ENCODE peak calls at places on chromosomes 6 and 20, in ten cellular contexts. N is stimulated activated CD4-positive, alpha-beta T cell treated with anti-CD3 and anti-CD28 coated beads, Interleukin-1b, Interleukin-23, amount 100 ng/mL, for 4 hours; X is AG04449; V is activated naive CD8-positive, alpha-beta T cell treated with anti-CD3 and anti-CD28 coated beads, Interleukin-2, amount 10 ng/mL, durations not matched to agents 7 days and 5 days; C is AG09319; P is stimulated activated CD8-positive, alpha-beta memory T cell treated with anti-CD3 and anti-CD28 coated beads, Interleukin-2, amount 100 ng/mL, for 1 hour; Z is NCI-H774; D is C1 segment of cervical spinal cord; F is CD4-positive, alpha-beta T cell; U is BE2C. E is an unnamed sample.

GRCh38 chr6:54291738-54292137 is 16.5 kb upstream of the TINAG start:
- DNase-seq in F (no peak), U (no peak), C (no peak), V (no peak), P (no peak), X (no peak), D (no peak), N (no peak), Z (no peak), E (no peak)

GRCh38 chr6:129110687-129111343 is 227.9 kb downstream of the LAMA2 start:
- DNase-seq in C (no peak), V (no peak), D (no peak), F (no peak), P (no peak), U (no peak), Z (no peak), N (no peak), X (no peak), E (no peak)

GRCh38 chr6:147201885-147202515 is 2.2 kb upstream of the STXBP5 start:
- DNase-seq in D (no peak), U (peak), F (no peak), X (no peak), Z (peak), C (no peak), N (no peak), P (no peak), V (no peak), E (no peak)

GRCh38 chr20:48458601-48459385 is 369.0 kb downstream of the PREX1 start:
- DNase-seq in D (no peak), P (no peak), V (no peak), C (no peak), N (no peak), X (no peak), Z (no peak), F (no peak), U (no peak), E (no peak)

GRCh38 chr6:138815797-138816528 is 20.1 kb downstream of the ECT2L start:
- DNase-seq in Z (peak), C (peak), P (no peak), F (no peak), V (no peak), N (no peak), D (no peak), X (peak), U (no peak), E (no peak)

GRCh38 chr6:135875446-135875845 is 23.9 kb downstream of the PDE7B start:
- DNase-seq in Z (no peak), U (no peak), D (no peak), P (no peak), V (no peak), N (no peak), X (no peak), F (no peak), C (no peak), E (no peak)

GRCh38 chr6:150172929-150173328 is 30.1 kb downstream of the PPP1R14C start:
- DNase-seq in F (no peak), U (no peak), Z (no peak), N (no peak), X (no peak), D (no peak), V (no peak), C (no peak), P (no peak), E (no peak)

GRCh38 chr6:38542031-38542430 is 97.7 kb downstream of the BTBD9 start:
- DNase-seq in Z (no peak), U (no peak), F (no peak), V (no peak), N (no peak), C (no peak), X (no peak), P (no peak), D (no peak), E (no peak)

GRCh38 chr20:1809121-1809520 is 86.1 kb upstream of the SIRPA start:
- DNase-seq in D (no peak), P (no peak), Z (no peak), C (no peak), F (no peak), V (no peak), U (no peak), X (peak), N (no peak), E (no peak)

GRCh38 chr6:125251516-125252229 is 50.1 kb downstream of the HDDC2 start:
- DNase-seq in D (no peak), U (no peak), X (no peak), P (no peak), Z (no peak), C (no peak), V (no peak), N (no peak), F (no peak), E (no peak)

GRCh38 chr6:34103321-34103720 is 42.6 kb downstream of the GRM4 start:
- DNase-seq in X (no peak), C (no peak), F (no peak), U (no peak), V (no peak), P (no peak), N (no peak), D (no peak), Z (no peak), E (no peak)

GRCh38 chr6:114364295-114364694 is 21.5 kb upstream of the HS3ST5 start:
- DNase-seq in Z (no peak), U (peak), N (no peak), P (no peak), D (no peak), V (no peak), F (no peak), X (peak), C (no peak), E (no peak)

GRCh38 chr6:84685983-84686584 is 78.3 kb downstream of the TBX18 start:
- DNase-seq in X (no peak), U (peak), D (no peak), N (no peak), P (no peak), Z (no peak), F (no peak), V (no peak), C (no peak), E (no peak)

GRCh38 chr20:25076731-25077609 is 5.0 kb downstream of the VSX1 start:
- DNase-seq in C (no peak), D (no peak), U (no peak), V (no peak), X (no peak), Z (peak), F (no peak), P (no peak), N (no peak), E (no peak)

GRCh38 chr6:38799529-38800184 is 84.5 kb downstream of the DNAH8 start:
- DNase-seq in N (no peak), V (no peak), Z (no peak), U (no peak), X (no peak), P (no peak), D (no peak), F (no peak), C (no peak), E (no peak)

GRCh38 chr6:1609662-1610496 is at the start of gene FOXC1:
- DNase-seq in X (peak), C (peak), D (no peak), U (peak), F (no peak), Z (peak), V (peak), P (no peak), N (no peak), E (peak)

GRCh38 chr6:137265574-137265973 is 46.4 kb upstream of the IFNGR1 start:
- DNase-seq in F (no peak), X (no peak), Z (no peak), P (no peak), V (no peak), D (no peak), C (no peak), U (no peak), N (no peak), E (no peak)

GRCh38 chr6:119346914-119347313 is 2.6 kb downstream of the MAN1A1 start:
- DNase-seq in F (no peak), C (no peak), D (no peak), X (no peak), U (no peak), P (no peak), N (no peak), Z (no peak), V (no peak), E (no peak)

GRCh38 chr20:32050851-32051556 is 1.0 kb upstream of the HCK start:
- DNase-seq in N (no peak), P (no peak), D (no peak), Z (no peak), C (no peak), F (no peak), V (no peak), U (no peak), X (no peak), E (peak)

GRCh38 chr20:610130-611046 is at the start of gene TCF15:
- DNase-seq in F (no peak), N (peak), P (no peak), C (no peak), D (no peak), X (no peak), V (peak), Z (no peak), U (peak), E (no peak)